ENCODE peak calls at places on chromosomes 5 and 9, in four cellular contexts. M, Y, P and B are unnamed samples.
A peak's percentile ranks its signal among the peaks of the same experiment; 100 is the strongest.

GRCh38 chr5:171693397-171693796 is 92.2 kb upstream of the SMIM23 start:
- DNase-seq in M (no peak), P (no peak), Y (no peak), B (no peak)

GRCh38 chr9:6829027-6829426 is 71.3 kb downstream of the KDM4C start:
- DNase-seq in Y (no peak), M (no peak), P (no peak), B (no peak)

GRCh38 chr5:127960126-127960744 is 123.3 kb upstream of the SLC12A2 start:
- DNase-seq in P (no peak), Y (no peak), M (no peak), B (no peak)

GRCh38 chr5:95241155-95241554 is 43.7 kb downstream of the MCTP1 start:
- DNase-seq in Y (no peak), P (no peak), M (no peak), B (no peak)

GRCh38 chr5:14557840-14558239 is 23.8 kb upstream of the OTULINL start:
- DNase-seq in P (no peak), Y (no peak), M (no peak), B (no peak)

GRCh38 chr5:149110406-149110805 is 30.9 kb upstream of the ABLIM3 start:
- DNase-seq in M (no peak), Y (no peak), P (no peak), B (no peak)

GRCh38 chr5:13215370-13215769 is 729.1 kb downstream of the DNAH5 start:
- DNase-seq in P (no peak), Y (no peak), M (no peak), B (no peak)

GRCh38 chr5:37005252-37005651 is 128.7 kb downstream of the NIPBL start:
- DNase-seq in Y (no peak), M (no peak), P (no peak), B (no peak)

GRCh38 chr9:130186839-130187522 is 14.8 kb downstream of the NCS1 start:
- DNase-seq in M (peak; percentile 84), Y (peak; percentile 69), P (no peak), B (peak; percentile 87)

DNA sequence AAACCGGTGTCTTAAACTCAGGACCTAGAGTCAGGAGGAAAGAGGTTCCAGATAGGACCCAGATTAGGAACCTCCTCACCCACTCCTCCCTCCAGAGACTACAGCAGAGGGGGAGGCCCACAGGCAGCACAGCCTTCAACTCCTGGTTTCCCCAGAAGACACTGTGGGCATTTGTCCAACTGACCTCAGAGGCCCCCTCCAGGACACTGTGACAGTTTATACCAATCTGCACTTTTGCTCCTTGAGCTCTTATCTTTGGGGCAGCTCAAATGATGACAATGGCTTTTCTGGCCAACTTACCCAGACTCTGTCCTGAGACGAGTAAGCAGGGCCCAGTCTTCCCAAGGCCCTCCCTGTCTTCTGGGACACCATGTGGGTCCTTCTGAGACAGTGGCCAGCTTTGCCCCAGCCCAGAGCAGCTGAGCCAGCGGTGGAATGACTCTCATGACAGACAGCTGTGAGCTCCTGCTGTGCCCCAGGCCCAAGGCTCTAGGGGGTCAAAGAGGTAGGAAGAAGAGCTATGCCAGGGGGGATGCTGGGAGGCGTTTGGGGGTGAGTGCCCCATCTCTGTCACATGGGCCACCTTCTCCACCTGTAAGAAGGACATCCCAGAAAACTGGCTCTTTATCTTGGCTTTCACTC is 14.3 kb downstream of the OR2V2 start:
- DNase-seq in P (no peak), Y (no peak), M (no peak), B (no peak)
- H3K4me3 ChIP-seq in P (peak overlapping the region; percentile 54), Y (no peak overlapping the region), M (no peak overlapping the region), B (no peak overlapping the region)

GRCh38 chr9:98101416-98101815 is 17.6 kb downstream of the TRIM14 start:
- DNase-seq in P (no peak), Y (no peak), M (peak; percentile 12), B (no peak)

GRCh38 chr9:98101868-98102273 is 17.2 kb downstream of the TRIM14 start:
- DNase-seq in Y (no peak), M (peak; percentile 44), P (peak; percentile 72), B (no peak)

GRCh38 chr9:98107926-98108325 is 11.1 kb downstream of the TRIM14 start:
- DNase-seq in P (no peak), Y (no peak), M (no peak), B (no peak)

GRCh38 chr9:98105006-98105405 is 14.0 kb downstream of the TRIM14 start:
- DNase-seq in P (no peak), Y (no peak), M (no peak), B (no peak)

GRCh38 chr9:98104445-98104881 is 14.6 kb downstream of the TRIM14 start:
- DNase-seq in Y (no peak), P (no peak), M (no peak), B (no peak)
- H3K4me1 ChIP-seq in Y (peaks cover 3% of the 10 kb centered on the region), P (peaks cover 94% of the 10 kb centered on the region), M (peaks cover 3% of the 10 kb centered on the region), B (peaks cover 6% of the 10 kb centered on the region)

GRCh38 chr5:83095973-83096539 is 18.7 kb downstream of the XRCC4 start:
- DNase-seq in M (no peak), P (no peak), Y (no peak), B (no peak)
- H3K4me3 ChIP-seq in M (no peak overlapping the region), P (no peak overlapping the region), Y (peak overlapping the region; percentile 15), B (no peak overlapping the region)

GRCh38 chr9:88751781-88752180 is 216.8 kb downstream of the NXNL2 start:
- DNase-seq in Y (no peak), P (no peak), M (no peak), B (no peak)
- H3K4me1 ChIP-seq in Y (peaks cover 41% of the 10 kb centered on the region), P (no peaks in the 10 kb centered on the region), M (no peaks in the 10 kb centered on the region), B (no peaks in the 10 kb centered on the region)

GRCh38 chr5:60340326-60340725 is 359.6 kb downstream of the DEPDC1B start:
- DNase-seq in Y (no peak), P (no peak), M (no peak), B (no peak)
- H3K4me3 ChIP-seq in Y (no peak overlapping the region), P (no peak overlapping the region), M (no peak overlapping the region), B (no peak overlapping the region)

GRCh38 chr5:155013526-155013925 is at the start of gene KIF4B:
- DNase-seq in P (no peak), Y (no peak), M (no peak), B (no peak)
- H3K4me1 ChIP-seq in P (no peaks in the 10 kb centered on the region), Y (no peaks in the 10 kb centered on the region), M (no peaks in the 10 kb centered on the region), B (no peaks in the 10 kb centered on the region)

GRCh38 chr9:136511670-136512592 is 29.1 kb upstream of the SEC16A start:
- DNase-seq in P (no peak), Y (no peak), M (no peak), B (peak; percentile 48)
- H3K4me3 ChIP-seq in P (no peak overlapping the region), Y (no peak overlapping the region), M (no peak overlapping the region), B (no peak overlapping the region)

DNA sequence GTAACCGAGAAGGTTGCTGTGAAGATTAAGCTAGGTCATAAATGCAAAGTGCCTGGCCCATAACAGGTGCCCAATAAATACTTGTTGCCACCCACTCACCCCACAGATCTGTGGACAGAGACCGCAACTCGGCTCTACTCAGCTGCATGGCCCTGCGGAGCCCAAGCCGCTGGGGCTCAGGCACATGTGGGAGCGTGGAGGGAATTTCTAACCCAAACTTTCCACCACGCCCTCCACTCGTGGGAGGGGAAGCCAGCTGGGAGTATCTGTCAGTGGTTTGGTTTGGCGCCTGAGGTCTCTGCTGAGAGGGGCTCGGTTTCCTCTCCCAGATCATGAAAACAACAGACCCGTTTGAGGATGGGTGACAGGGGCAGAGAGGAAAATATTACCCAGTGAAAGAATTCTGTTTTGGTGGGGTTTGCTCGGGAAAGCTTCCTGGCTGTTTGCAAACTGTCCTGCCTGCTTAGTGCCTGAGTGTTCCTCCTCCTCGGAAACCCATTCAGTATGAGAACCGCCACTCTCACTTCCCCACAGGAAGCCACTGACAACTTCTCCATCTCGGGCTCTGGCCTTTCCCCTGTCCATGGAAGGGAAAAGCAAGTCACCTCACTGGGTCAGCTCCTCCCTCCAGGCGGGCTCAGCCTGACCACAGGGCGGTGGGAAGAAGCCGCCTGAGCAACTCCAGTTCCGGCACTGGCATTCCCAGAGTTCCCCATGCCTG is 60.1 kb downstream of the RGS3 start:
- DNase-seq in M (peak; percentile 71), Y (no peak), P (peak; percentile 46), B (peak; percentile 63)
- H3K4me1 ChIP-seq in M (peaks cover 28% of the 10 kb centered on the region), Y (peaks cover 9% of the 10 kb centered on the region), P (peaks cover 97% of the 10 kb centered on the region), B (peaks cover 45% of the 10 kb centered on the region)